ENCODE peak calls at places on chromosomes 13 and 19, in six cellular contexts. T is brain microvascular endothelial cell, D is cortex of kidney, W is memory B cell, A is left colon, X is putamen. Z is an unnamed sample.
A peak's percentile ranks its signal among the peaks of the same experiment; 100 is the strongest.

GRCh38 chr19:56137405-56137804 is 3.7 kb upstream of the ZNF444 start:
- DNase-seq in A (peak; percentile 91), X (no peak), D (no peak), T (no peak), W (no peak), Z (peak; percentile 89)

GRCh38 chr19:49422407-49423277 is 599 bp downstream of the PTH2 start:
- DNase-seq in D (no peak), A (peak; percentile 44), T (no peak), W (no peak), X (no peak), Z (peak; percentile 34)

GRCh38 chr13:26037302-26037701 is 14.5 kb downstream of the SHISA2 start:
- DNase-seq in X (peak; percentile 79), T (no peak), A (no peak), D (no peak), W (no peak), Z (peak; percentile 20)

GRCh38 chr13:82688400-82688999 is 1193.8 kb downstream of the SLITRK1 start:
- DNase-seq in A (no peak), D (no peak), W (no peak), T (no peak), X (no peak), Z (no peak)

GRCh38 chr19:43407416-43408005 is 7.2 kb upstream of the TEX101 start:
- DNase-seq in T (no peak), X (no peak), D (no peak), A (no peak), W (no peak), Z (no peak)

GRCh38 chr19:38145627-38146026 is 78.4 kb downstream of the DPF1 start:
- DNase-seq in X (peak; percentile 38), A (no peak), T (no peak), W (no peak), D (no peak), Z (no peak)

GRCh38 chr19:7904074-7905020 is 670 bp downstream of the MAP2K7 start:
- DNase-seq in W (peak; percentile 71), D (no peak), X (no peak), A (peak; percentile 74), T (no peak), Z (peak; percentile 62)

GRCh38 chr13:45370922-45371406 is 30.0 kb upstream of the TPT1 start:
- DNase-seq in W (peak; percentile 42), A (peak; percentile 64), T (peak; percentile 51), D (no peak), X (peak; percentile 15), Z (peak; percentile 62)

GRCh38 chr13:112450567-112451240 is 74.5 kb downstream of the SPACA7 start:
- DNase-seq in X (no peak), A (no peak), D (no peak), W (no peak), T (no peak), Z (no peak)

GRCh38 chr19:55056827-55057226 is 6.1 kb downstream of the RDH13 start:
- DNase-seq in T (no peak), D (no peak), A (no peak), X (no peak), W (no peak), Z (no peak)

GRCh38 chr19:48351341-48351752 is 12.4 kb downstream of the TMEM143 start:
- DNase-seq in X (no peak), T (peak; percentile 55), W (peak; percentile 70), D (no peak), A (peak; percentile 85), Z (peak; percentile 87)

GRCh38 chr13:40401911-40402776 is 264.3 kb downstream of the FOXO1 start:
- DNase-seq in W (no peak), D (no peak), A (peak; percentile 95), X (peak; percentile 66), T (peak; percentile 97), Z (peak; percentile 97)

GRCh38 chr19:1173845-1174809 is at the start of gene SBNO2:
- DNase-seq in A (peak; percentile 91), D (no peak), X (peak; percentile 78), W (peak; percentile 98), T (peak; percentile 78), Z (peak; percentile 96)

GRCh38 chr19:46296722-46297431 is at the start of gene HIF3A:
- DNase-seq in W (no peak), A (peak; percentile 79), T (no peak), X (no peak), D (no peak), Z (peak; percentile 74)

GRCh38 chr19:34994643-34995471 is 5.3 kb upstream of the GRAMD1A start:
- DNase-seq in A (peak; percentile 67), T (no peak), X (no peak), W (no peak), D (no peak), Z (peak; percentile 86)

GRCh38 chr13:46389457-46389856 is 2.4 kb upstream of the RUBCNL start:
- DNase-seq in T (no peak), D (no peak), X (no peak), A (no peak), W (no peak), Z (no peak)

GRCh38 chr13:42964681-42965305 is 27.2 kb downstream of the EPSTI1 start:
- DNase-seq in W (no peak), D (no peak), X (no peak), A (no peak), T (no peak), Z (no peak)

GRCh38 chr13:59360108-59360507 is 803.6 kb downstream of the DIAPH3 start:
- DNase-seq in W (no peak), T (no peak), D (no peak), X (no peak), A (peak; percentile 5), Z (no peak)

GRCh38 chr13:24203726-24204295 is 43.3 kb downstream of the SPATA13 start:
- DNase-seq in X (no peak), D (no peak), W (no peak), A (no peak), T (no peak), Z (no peak)

GRCh38 chr19:14495678-14496028 is 274 bp downstream of the GIPC1 start:
- DNase-seq in X (no peak), D (no peak), A (no peak), T (no peak), W (no peak), Z (peak; percentile 59)

GRCh38 chr13:54445865-54446264 is 1417.3 kb downstream of the OLFM4 start:
- DNase-seq in T (no peak), A (no peak), D (no peak), W (no peak), X (no peak), Z (no peak)

GRCh38 chr19:46466536-46467199 is 4.7 kb downstream of the PNMA8A start:
- DNase-seq in X (no peak), D (no peak), A (peak; percentile 20), W (no peak), T (peak; percentile 75), Z (no peak)

GRCh38 chr19:12872941-12873890 is 8.0 kb downstream of the DNASE2 start:
- DNase-seq in T (peak; percentile 52), A (peak; percentile 87), X (peak; percentile 40), W (peak; percentile 50), D (no peak), Z (peak; percentile 79)

GRCh38 chr13:77528834-77529500 is 6.5 kb upstream of the SCEL start:
- DNase-seq in T (no peak), X (no peak), A (no peak), W (no peak), D (no peak), Z (no peak)

GRCh38 chr19:14375055-14375581 is 6.1 kb upstream of the ADGRE5 start:
- DNase-seq in W (peak; percentile 90), T (no peak), D (no peak), X (no peak), A (peak; percentile 49), Z (no peak)

GRCh38 chr13:91242652-91243051 is 104.8 kb upstream of the MIR17HG start:
- DNase-seq in W (no peak), D (no peak), A (no peak), T (no peak), X (no peak), Z (no peak)

Z was measured in colonic mucosa.